ENCODE peak calls at places on chromosomes 11 and 22, in nine cellular contexts. One of them, this sample, is unnamed.

GRCh38 chr22:49368976-49369725 is 458.5 kb downstream of the BRD1 start:
- DNase-seq in heart left ventricle: no peak
- DNase-seq in Karpas-422: no peak
- DNase-seq in astrocyte: no peak
- DNase-seq in HAP-1: peak; percentile 53
- DNase-seq in pancreas: no peak
- DNase-seq in uterus: no peak
- DNase-seq in right atrium auricular region: peak; percentile 30
- DNase-seq in naive thymus-derived CD4-positive, alpha-beta T cell: no peak
- DNase-seq in this sample: no peak

GRCh38 chr11:76380161-76380976 is 563 bp downstream of the THAP12 start:
- DNase-seq in astrocyte: no peak
- DNase-seq in naive thymus-derived CD4-positive, alpha-beta T cell: peak; percentile 73
- DNase-seq in right atrium auricular region: no peak
- DNase-seq in Karpas-422: peak; percentile 69
- DNase-seq in pancreas: peak; percentile 40
- DNase-seq in uterus: no peak
- DNase-seq in heart left ventricle: peak; percentile 45
- DNase-seq in HAP-1: peak; percentile 21
- DNase-seq in this sample: peak; percentile 48

GRCh38 chr22:38951734-38952133 is 5.7 kb upstream of the APOBEC3A start:
- DNase-seq in astrocyte: no peak
- DNase-seq in Karpas-422: no peak
- DNase-seq in right atrium auricular region: no peak
- DNase-seq in pancreas: no peak
- DNase-seq in uterus: no peak
- DNase-seq in naive thymus-derived CD4-positive, alpha-beta T cell: no peak
- DNase-seq in HAP-1: no peak
- DNase-seq in heart left ventricle: no peak
- DNase-seq in this sample: no peak

GRCh38 chr11:26867286-26867685 is 126.6 kb upstream of the FIBIN start:
- DNase-seq in HAP-1: no peak
- DNase-seq in naive thymus-derived CD4-positive, alpha-beta T cell: no peak
- DNase-seq in uterus: no peak
- DNase-seq in astrocyte: no peak
- DNase-seq in Karpas-422: no peak
- DNase-seq in right atrium auricular region: no peak
- DNase-seq in heart left ventricle: no peak
- DNase-seq in pancreas: no peak
- DNase-seq in this sample: no peak

GRCh38 chr11:134564472-134565200 is 152.6 kb upstream of the B3GAT1 start:
- DNase-seq in right atrium auricular region: no peak
- DNase-seq in uterus: no peak
- DNase-seq in HAP-1: no peak
- DNase-seq in naive thymus-derived CD4-positive, alpha-beta T cell: peak; percentile 6
- DNase-seq in pancreas: no peak
- DNase-seq in heart left ventricle: no peak
- DNase-seq in Karpas-422: no peak
- DNase-seq in astrocyte: no peak
- DNase-seq in this sample: no peak

GRCh38 chr22:22721681-22722309 is 77.4 kb downstream of the GGTLC2 start:
- DNase-seq in heart left ventricle: no peak
- DNase-seq in Karpas-422: no peak
- DNase-seq in pancreas: no peak
- DNase-seq in right atrium auricular region: no peak
- DNase-seq in uterus: no peak
- DNase-seq in astrocyte: peak; percentile 32
- DNase-seq in naive thymus-derived CD4-positive, alpha-beta T cell: peak; percentile 79
- DNase-seq in HAP-1: no peak
- DNase-seq in this sample: no peak

GRCh38 chr11:84264066-84264465 is 977.9 kb upstream of the CCDC90B start:
- DNase-seq in pancreas: no peak
- DNase-seq in naive thymus-derived CD4-positive, alpha-beta T cell: no peak
- DNase-seq in HAP-1: no peak
- DNase-seq in Karpas-422: no peak
- DNase-seq in heart left ventricle: no peak
- DNase-seq in right atrium auricular region: no peak
- DNase-seq in uterus: no peak
- DNase-seq in astrocyte: no peak
- DNase-seq in this sample: no peak

GRCh38 chr11:49208006-49208721 is at the start of gene FOLH1:
- DNase-seq in naive thymus-derived CD4-positive, alpha-beta T cell: no peak
- DNase-seq in right atrium auricular region: peak; percentile 60
- DNase-seq in HAP-1: peak; percentile 14
- DNase-seq in heart left ventricle: peak; percentile 38
- DNase-seq in astrocyte: no peak
- DNase-seq in pancreas: no peak
- DNase-seq in uterus: peak; percentile 11
- DNase-seq in Karpas-422: no peak
- DNase-seq in this sample: peak; percentile 28

GRCh38 chr11:416757-417621 is 2.2 kb upstream of the SIGIRR start:
- DNase-seq in uterus: no peak
- DNase-seq in HAP-1: no peak
- DNase-seq in heart left ventricle: peak; percentile 60
- DNase-seq in naive thymus-derived CD4-positive, alpha-beta T cell: peak; percentile 71
- DNase-seq in astrocyte: no peak
- DNase-seq in Karpas-422: no peak
- DNase-seq in right atrium auricular region: no peak
- DNase-seq in pancreas: peak; percentile 80
- DNase-seq in this sample: peak; percentile 56

GRCh38 chr22:50302041-50302541 is 5.4 kb downstream of the PLXNB2 start:
- DNase-seq in astrocyte: no peak
- DNase-seq in pancreas: no peak
- DNase-seq in right atrium auricular region: no peak
- DNase-seq in uterus: no peak
- DNase-seq in naive thymus-derived CD4-positive, alpha-beta T cell: no peak
- DNase-seq in HAP-1: no peak
- DNase-seq in Karpas-422: no peak
- DNase-seq in heart left ventricle: no peak
- DNase-seq in this sample: peak; percentile 46

GRCh38 chr11:132075447-132075846 is 705.0 kb downstream of the NTM start:
- DNase-seq in uterus: no peak
- DNase-seq in right atrium auricular region: no peak
- DNase-seq in naive thymus-derived CD4-positive, alpha-beta T cell: no peak
- DNase-seq in heart left ventricle: no peak
- DNase-seq in astrocyte: no peak
- DNase-seq in HAP-1: no peak
- DNase-seq in pancreas: no peak
- DNase-seq in Karpas-422: no peak
- DNase-seq in this sample: no peak

GRCh38 chr11:114440121-114440860 is 1.0 kb downstream of the REXO2 start:
- DNase-seq in naive thymus-derived CD4-positive, alpha-beta T cell: no peak
- DNase-seq in pancreas: no peak
- DNase-seq in Karpas-422: no peak
- DNase-seq in right atrium auricular region: no peak
- DNase-seq in uterus: no peak
- DNase-seq in heart left ventricle: no peak
- DNase-seq in HAP-1: no peak
- DNase-seq in astrocyte: peak; percentile 13
- DNase-seq in this sample: no peak

GRCh38 chr11:17986007-17986710 is 26.7 kb downstream of the SERGEF start:
- DNase-seq in right atrium auricular region: no peak
- DNase-seq in HAP-1: no peak
- DNase-seq in Karpas-422: no peak
- DNase-seq in heart left ventricle: peak; percentile 53
- DNase-seq in pancreas: no peak
- DNase-seq in naive thymus-derived CD4-positive, alpha-beta T cell: no peak
- DNase-seq in astrocyte: peak; percentile 78
- DNase-seq in uterus: peak; percentile 52
- DNase-seq in this sample: peak; percentile 62

GRCh38 chr11:113979427-113979826 is 4.5 kb downstream of the HTR3A start:
- DNase-seq in pancreas: no peak
- DNase-seq in HAP-1: no peak
- DNase-seq in Karpas-422: no peak
- DNase-seq in astrocyte: no peak
- DNase-seq in right atrium auricular region: no peak
- DNase-seq in heart left ventricle: no peak
- DNase-seq in naive thymus-derived CD4-positive, alpha-beta T cell: no peak
- DNase-seq in uterus: no peak
- DNase-seq in this sample: no peak

GRCh38 chr11:116692318-116693106 is 80.3 kb downstream of the BUD13 start:
- DNase-seq in pancreas: peak; percentile 33
- DNase-seq in heart left ventricle: no peak
- DNase-seq in HAP-1: no peak
- DNase-seq in astrocyte: no peak
- DNase-seq in right atrium auricular region: peak; percentile 34
- DNase-seq in uterus: no peak
- DNase-seq in naive thymus-derived CD4-positive, alpha-beta T cell: no peak
- DNase-seq in Karpas-422: no peak
- DNase-seq in this sample: no peak

GRCh38 chr11:68016161-68016903 is 6.2 kb downstream of the ALDH3B1 start:
- DNase-seq in HAP-1: peak; percentile 46
- DNase-seq in Karpas-422: no peak
- DNase-seq in pancreas: no peak
- DNase-seq in right atrium auricular region: no peak
- DNase-seq in uterus: no peak
- DNase-seq in astrocyte: no peak
- DNase-seq in heart left ventricle: no peak
- DNase-seq in naive thymus-derived CD4-positive, alpha-beta T cell: no peak
- DNase-seq in this sample: no peak

GRCh38 chr11:102316505-102316904 is 779 bp upstream of the BIRC3 start:
- DNase-seq in uterus: no peak
- DNase-seq in HAP-1: no peak
- DNase-seq in heart left ventricle: no peak
- DNase-seq in pancreas: no peak
- DNase-seq in Karpas-422: no peak
- DNase-seq in right atrium auricular region: no peak
- DNase-seq in astrocyte: no peak
- DNase-seq in naive thymus-derived CD4-positive, alpha-beta T cell: no peak
- DNase-seq in this sample: no peak

GRCh38 chr11:102309621-102310541 is 7.4 kb upstream of the BIRC3 start:
- DNase-seq in astrocyte: no peak
- DNase-seq in right atrium auricular region: no peak
- DNase-seq in heart left ventricle: no peak
- DNase-seq in naive thymus-derived CD4-positive, alpha-beta T cell: no peak
- DNase-seq in uterus: no peak
- DNase-seq in HAP-1: peak; percentile 44
- DNase-seq in Karpas-422: peak; percentile 84
- DNase-seq in pancreas: no peak
- DNase-seq in this sample: no peak

GRCh38 chr11:102313225-102313940 is 3.9 kb upstream of the BIRC3 start:
- DNase-seq in naive thymus-derived CD4-positive, alpha-beta T cell: no peak
- DNase-seq in HAP-1: no peak
- DNase-seq in uterus: no peak
- DNase-seq in Karpas-422: no peak
- DNase-seq in heart left ventricle: no peak
- DNase-seq in pancreas: no peak
- DNase-seq in right atrium auricular region: no peak
- DNase-seq in astrocyte: no peak
- DNase-seq in this sample: no peak

GRCh38 chr11:102314784-102315183 is 2.5 kb upstream of the BIRC3 start:
- DNase-seq in heart left ventricle: no peak
- DNase-seq in pancreas: no peak
- DNase-seq in HAP-1: no peak
- DNase-seq in uterus: no peak
- DNase-seq in naive thymus-derived CD4-positive, alpha-beta T cell: no peak
- DNase-seq in astrocyte: no peak
- DNase-seq in Karpas-422: no peak
- DNase-seq in right atrium auricular region: no peak
- DNase-seq in this sample: no peak

DNA sequence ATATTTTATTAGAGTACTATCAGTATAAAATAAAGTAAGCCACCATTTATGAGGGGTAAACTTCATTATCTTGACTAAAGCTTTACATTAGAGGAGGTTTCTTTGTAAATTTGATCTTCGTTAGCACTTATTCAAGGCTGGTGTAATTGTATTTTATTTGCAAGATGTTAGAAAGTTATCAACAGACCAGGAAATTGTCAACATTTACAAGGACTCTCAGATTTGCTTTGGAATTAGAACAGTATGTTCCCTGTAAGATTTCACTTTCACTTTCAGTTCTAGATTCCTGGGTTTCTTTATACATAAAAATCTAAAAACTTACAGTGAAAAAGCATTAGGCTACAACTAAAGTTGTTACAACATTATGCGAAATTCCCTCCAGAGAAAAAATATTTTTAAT is 4.6 kb upstream of the BIRC3 start:
- DNase-seq in pancreas: no peak
- DNase-seq in uterus: no peak
- DNase-seq in HAP-1: no peak
- DNase-seq in heart left ventricle: no peak
- DNase-seq in naive thymus-derived CD4-positive, alpha-beta T cell: no peak
- DNase-seq in Karpas-422: no peak
- DNase-seq in astrocyte: no peak
- DNase-seq in right atrium auricular region: no peak
- DNase-seq in this sample: no peak
- H3K4me1 ChIP-seq in pancreas: peaks cover 28% of the 10 kb centered on the region
- H3K4me1 ChIP-seq in uterus: no peaks in the 10 kb centered on the region
- H3K4me1 ChIP-seq in HAP-1: no peaks in the 10 kb centered on the region
- H3K4me1 ChIP-seq in heart left ventricle: no peaks in the 10 kb centered on the region
- H3K4me1 ChIP-seq in naive thymus-derived CD4-positive, alpha-beta T cell: peaks cover 36% of the 10 kb centered on the region
- H3K4me1 ChIP-seq in Karpas-422: peaks cover 9% of the 10 kb centered on the region
- H3K4me1 ChIP-seq in astrocyte: peaks cover 5% of the 10 kb centered on the region
- H3K4me1 ChIP-seq in right atrium auricular region: no peaks in the 10 kb centered on the region
- H3K4me1 ChIP-seq in this sample: no peaks in the 10 kb centered on the region

DNA sequence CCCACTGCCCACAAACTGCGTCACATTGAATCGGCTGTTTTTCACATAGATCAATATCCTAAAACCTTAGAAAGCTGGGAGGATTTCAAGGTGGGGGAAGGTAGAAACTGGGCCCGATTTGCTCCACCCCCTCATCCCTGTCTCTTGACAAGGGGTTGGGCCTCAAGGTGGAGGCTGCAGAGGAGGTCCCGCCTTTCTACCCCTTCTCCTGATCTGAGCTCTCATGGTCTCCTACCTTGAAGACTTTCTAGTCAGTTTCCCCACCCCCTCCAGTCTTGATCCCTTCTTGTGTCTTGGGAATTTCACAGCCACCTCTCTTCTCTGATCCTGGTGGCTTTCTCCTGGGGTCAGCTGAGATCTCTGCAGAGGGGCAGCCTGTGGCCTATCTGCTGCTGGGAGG is 4.5 kb upstream of the STARD10 start:
- DNase-seq in heart left ventricle: no peak
- DNase-seq in astrocyte: no peak
- DNase-seq in right atrium auricular region: no peak
- DNase-seq in HAP-1: no peak
- DNase-seq in naive thymus-derived CD4-positive, alpha-beta T cell: no peak
- DNase-seq in uterus: no peak
- DNase-seq in pancreas: no peak
- DNase-seq in Karpas-422: no peak
- DNase-seq in this sample: no peak
- H3K27me3 ChIP-seq in heart left ventricle: no peaks in the 10 kb centered on the region
- H3K27me3 ChIP-seq in astrocyte: no peaks in the 10 kb centered on the region
- H3K27me3 ChIP-seq in right atrium auricular region: no peaks in the 10 kb centered on the region
- H3K27me3 ChIP-seq in HAP-1: no peaks in the 10 kb centered on the region
- H3K27me3 ChIP-seq in naive thymus-derived CD4-positive, alpha-beta T cell: no peaks in the 10 kb centered on the region
- H3K27me3 ChIP-seq in uterus: no peaks in the 10 kb centered on the region
- H3K27me3 ChIP-seq in pancreas: no peaks in the 10 kb centered on the region
- H3K27me3 ChIP-seq in Karpas-422: no peaks in the 10 kb centered on the region
- H3K27me3 ChIP-seq in this sample: no peaks in the 10 kb centered on the region

GRCh38 chr11:72736452-72737069 is 15.6 kb downstream of the ARAP1 start:
- DNase-seq in astrocyte: peak; percentile 19
- DNase-seq in uterus: no peak
- DNase-seq in Karpas-422: peak; percentile 60
- DNase-seq in heart left ventricle: peak; percentile 67
- DNase-seq in pancreas: no peak
- DNase-seq in naive thymus-derived CD4-positive, alpha-beta T cell: peak; percentile 59
- DNase-seq in HAP-1: no peak
- DNase-seq in right atrium auricular region: no peak
- DNase-seq in this sample: peak; percentile 48
- H3K4me3 ChIP-seq in astrocyte: no peak overlapping the region
- H3K4me3 ChIP-seq in uterus: no peak overlapping the region
- H3K4me3 ChIP-seq in Karpas-422: peak overlapping the region; percentile 5
- H3K4me3 ChIP-seq in heart left ventricle: no peak overlapping the region
- H3K4me3 ChIP-seq in pancreas: no peak overlapping the region
- H3K4me3 ChIP-seq in naive thymus-derived CD4-positive, alpha-beta T cell: peak overlapping the region; percentile 21
- H3K4me3 ChIP-seq in HAP-1: no peak overlapping the region
- H3K4me3 ChIP-seq in right atrium auricular region: no peak overlapping the region
- H3K4me3 ChIP-seq in this sample: no peak overlapping the region

GRCh38 chr11:12192796-12193514 is 82.6 kb downstream of the MICAL2 start:
- DNase-seq in HAP-1: no peak
- DNase-seq in Karpas-422: no peak
- DNase-seq in heart left ventricle: no peak
- DNase-seq in astrocyte: no peak
- DNase-seq in naive thymus-derived CD4-positive, alpha-beta T cell: no peak
- DNase-seq in pancreas: peak; percentile 66
- DNase-seq in uterus: no peak
- DNase-seq in right atrium auricular region: no peak
- DNase-seq in this sample: no peak
- H3K4me1 ChIP-seq in HAP-1: no peaks in the 10 kb centered on the region
- H3K4me1 ChIP-seq in Karpas-422: no peaks in the 10 kb centered on the region
- H3K4me1 ChIP-seq in heart left ventricle: peaks cover 6% of the 10 kb centered on the region
- H3K4me1 ChIP-seq in astrocyte: peaks cover 15% of the 10 kb centered on the region
- H3K4me1 ChIP-seq in naive thymus-derived CD4-positive, alpha-beta T cell: peaks cover 20% of the 10 kb centered on the region
- H3K4me1 ChIP-seq in pancreas: peaks cover 21% of the 10 kb centered on the region
- H3K4me1 ChIP-seq in uterus: no peaks in the 10 kb centered on the region
- H3K4me1 ChIP-seq in right atrium auricular region: no peaks in the 10 kb centered on the region
- H3K4me1 ChIP-seq in this sample: no peaks in the 10 kb centered on the region